ENCODE peak calls at places on chromosomes 6 and 20, in ten cellular contexts. One of them, this sample, is unnamed.

GRCh38 chr6:158485411-158485810 is 74.5 kb upstream of the TMEM181 start:
- DNase-seq in stimulated activated CD8-positive, alpha-beta memory T cell treated with anti-CD3 and anti-CD28 coated beads, Interleukin-4, amount 100 ng/mL, for 24 hours: no peak
- DNase-seq in activated CD4-positive, CD25-positive, alpha-beta regulatory T cell: no peak
- DNase-seq in NCI-H345: no peak
- DNase-seq in H9: no peak
- DNase-seq in T-helper 17 cell: no peak
- DNase-seq in GM13976: no peak
- DNase-seq in NCI-H1092: no peak
- DNase-seq in NCI-H524: no peak
- DNase-seq in posterior vena cava: no peak
- DNase-seq in this sample: no peak

GRCh38 chr6:27816906-27817305 is 95.3 kb downstream of the OR2B2 start:
- DNase-seq in NCI-H1092: no peak
- DNase-seq in stimulated activated CD8-positive, alpha-beta memory T cell treated with anti-CD3 and anti-CD28 coated beads, Interleukin-4, amount 100 ng/mL, for 24 hours: no peak
- DNase-seq in activated CD4-positive, CD25-positive, alpha-beta regulatory T cell: no peak
- DNase-seq in GM13976: no peak
- DNase-seq in posterior vena cava: no peak
- DNase-seq in T-helper 17 cell: no peak
- DNase-seq in NCI-H345: no peak
- DNase-seq in H9: no peak
- DNase-seq in NCI-H524: no peak
- DNase-seq in this sample: no peak

GRCh38 chr20:15823718-15824117 is 749.5 kb downstream of the KIF16B start:
- DNase-seq in NCI-H345: no peak
- DNase-seq in T-helper 17 cell: no peak
- DNase-seq in H9: no peak
- DNase-seq in activated CD4-positive, CD25-positive, alpha-beta regulatory T cell: no peak
- DNase-seq in NCI-H1092: no peak
- DNase-seq in stimulated activated CD8-positive, alpha-beta memory T cell treated with anti-CD3 and anti-CD28 coated beads, Interleukin-4, amount 100 ng/mL, for 24 hours: no peak
- DNase-seq in NCI-H524: no peak
- DNase-seq in posterior vena cava: no peak
- DNase-seq in GM13976: no peak
- DNase-seq in this sample: no peak

GRCh38 chr6:9360881-9361280 is 925.5 kb upstream of the SLC35B3 start:
- DNase-seq in T-helper 17 cell: no peak
- DNase-seq in activated CD4-positive, CD25-positive, alpha-beta regulatory T cell: no peak
- DNase-seq in H9: no peak
- DNase-seq in posterior vena cava: no peak
- DNase-seq in NCI-H1092: no peak
- DNase-seq in NCI-H345: no peak
- DNase-seq in stimulated activated CD8-positive, alpha-beta memory T cell treated with anti-CD3 and anti-CD28 coated beads, Interleukin-4, amount 100 ng/mL, for 24 hours: no peak
- DNase-seq in NCI-H524: no peak
- DNase-seq in GM13976: no peak
- DNase-seq in this sample: no peak

GRCh38 chr20:10591956-10592521 is 81.8 kb downstream of the JAG1 start:
- DNase-seq in H9: no peak
- DNase-seq in posterior vena cava: no peak
- DNase-seq in NCI-H345: no peak
- DNase-seq in stimulated activated CD8-positive, alpha-beta memory T cell treated with anti-CD3 and anti-CD28 coated beads, Interleukin-4, amount 100 ng/mL, for 24 hours: no peak
- DNase-seq in NCI-H524: no peak
- DNase-seq in GM13976: no peak
- DNase-seq in NCI-H1092: no peak
- DNase-seq in T-helper 17 cell: no peak
- DNase-seq in activated CD4-positive, CD25-positive, alpha-beta regulatory T cell: no peak
- DNase-seq in this sample: no peak

GRCh38 chr6:107656883-107657282 is 167.0 kb downstream of the SOBP start:
- DNase-seq in NCI-H345: no peak
- DNase-seq in activated CD4-positive, CD25-positive, alpha-beta regulatory T cell: no peak
- DNase-seq in NCI-H1092: no peak
- DNase-seq in stimulated activated CD8-positive, alpha-beta memory T cell treated with anti-CD3 and anti-CD28 coated beads, Interleukin-4, amount 100 ng/mL, for 24 hours: no peak
- DNase-seq in NCI-H524: no peak
- DNase-seq in T-helper 17 cell: no peak
- DNase-seq in GM13976: no peak
- DNase-seq in H9: no peak
- DNase-seq in posterior vena cava: no peak
- DNase-seq in this sample: no peak

GRCh38 chr20:36126836-36127529 is 27.6 kb upstream of the EPB41L1 start:
- DNase-seq in posterior vena cava: no peak
- DNase-seq in activated CD4-positive, CD25-positive, alpha-beta regulatory T cell: no peak
- DNase-seq in T-helper 17 cell: no peak
- DNase-seq in NCI-H1092: no peak
- DNase-seq in NCI-H345: no peak
- DNase-seq in stimulated activated CD8-positive, alpha-beta memory T cell treated with anti-CD3 and anti-CD28 coated beads, Interleukin-4, amount 100 ng/mL, for 24 hours: no peak
- DNase-seq in NCI-H524: no peak
- DNase-seq in GM13976: no peak
- DNase-seq in H9: no peak
- DNase-seq in this sample: no peak

GRCh38 chr6:35160642-35161041 is 19.5 kb upstream of the TCP11 start:
- DNase-seq in posterior vena cava: no peak
- DNase-seq in NCI-H1092: no peak
- DNase-seq in T-helper 17 cell: no peak
- DNase-seq in stimulated activated CD8-positive, alpha-beta memory T cell treated with anti-CD3 and anti-CD28 coated beads, Interleukin-4, amount 100 ng/mL, for 24 hours: no peak
- DNase-seq in activated CD4-positive, CD25-positive, alpha-beta regulatory T cell: no peak
- DNase-seq in GM13976: no peak
- DNase-seq in NCI-H524: peak; percentile 20
- DNase-seq in NCI-H345: no peak
- DNase-seq in H9: no peak
- DNase-seq in this sample: no peak

GRCh38 chr6:54624779-54625178 is 221.8 kb upstream of the FAM83B start:
- DNase-seq in NCI-H345: no peak
- DNase-seq in stimulated activated CD8-positive, alpha-beta memory T cell treated with anti-CD3 and anti-CD28 coated beads, Interleukin-4, amount 100 ng/mL, for 24 hours: no peak
- DNase-seq in NCI-H524: no peak
- DNase-seq in activated CD4-positive, CD25-positive, alpha-beta regulatory T cell: no peak
- DNase-seq in T-helper 17 cell: no peak
- DNase-seq in GM13976: no peak
- DNase-seq in H9: no peak
- DNase-seq in posterior vena cava: no peak
- DNase-seq in NCI-H1092: no peak
- DNase-seq in this sample: no peak

GRCh38 chr6:7414811-7415210 is 25.2 kb downstream of the RIOK1 start:
- DNase-seq in activated CD4-positive, CD25-positive, alpha-beta regulatory T cell: no peak
- DNase-seq in T-helper 17 cell: no peak
- DNase-seq in GM13976: no peak
- DNase-seq in NCI-H1092: no peak
- DNase-seq in NCI-H345: no peak
- DNase-seq in NCI-H524: no peak
- DNase-seq in posterior vena cava: no peak
- DNase-seq in H9: no peak
- DNase-seq in stimulated activated CD8-positive, alpha-beta memory T cell treated with anti-CD3 and anti-CD28 coated beads, Interleukin-4, amount 100 ng/mL, for 24 hours: no peak
- DNase-seq in this sample: no peak

GRCh38 chr20:25686081-25687077 is 10.3 kb downstream of the ZNF337 start:
- DNase-seq in NCI-H1092: no peak
- DNase-seq in activated CD4-positive, CD25-positive, alpha-beta regulatory T cell: no peak
- DNase-seq in T-helper 17 cell: no peak
- DNase-seq in NCI-H524: peak; percentile 89
- DNase-seq in NCI-H345: peak; percentile 35
- DNase-seq in stimulated activated CD8-positive, alpha-beta memory T cell treated with anti-CD3 and anti-CD28 coated beads, Interleukin-4, amount 100 ng/mL, for 24 hours: no peak
- DNase-seq in H9: no peak
- DNase-seq in posterior vena cava: no peak
- DNase-seq in GM13976: no peak
- DNase-seq in this sample: no peak

GRCh38 chr6:137043710-137044365 is 927 bp downstream of the IL20RA start:
- DNase-seq in T-helper 17 cell: no peak
- DNase-seq in NCI-H524: peak; percentile 8
- DNase-seq in activated CD4-positive, CD25-positive, alpha-beta regulatory T cell: no peak
- DNase-seq in H9: peak; percentile 43
- DNase-seq in stimulated activated CD8-positive, alpha-beta memory T cell treated with anti-CD3 and anti-CD28 coated beads, Interleukin-4, amount 100 ng/mL, for 24 hours: no peak
- DNase-seq in NCI-H345: peak; percentile 37
- DNase-seq in NCI-H1092: peak; percentile 10
- DNase-seq in posterior vena cava: no peak
- DNase-seq in GM13976: peak; percentile 48
- DNase-seq in this sample: peak; percentile 16

GRCh38 chr6:98657764-98658163 is 176.6 kb upstream of the POU3F2 start:
- DNase-seq in GM13976: no peak
- DNase-seq in posterior vena cava: no peak
- DNase-seq in NCI-H345: no peak
- DNase-seq in H9: no peak
- DNase-seq in activated CD4-positive, CD25-positive, alpha-beta regulatory T cell: no peak
- DNase-seq in stimulated activated CD8-positive, alpha-beta memory T cell treated with anti-CD3 and anti-CD28 coated beads, Interleukin-4, amount 100 ng/mL, for 24 hours: no peak
- DNase-seq in NCI-H1092: no peak
- DNase-seq in T-helper 17 cell: no peak
- DNase-seq in NCI-H524: no peak
- DNase-seq in this sample: no peak

GRCh38 chr6:912871-913663 is 220.1 kb upstream of the EXOC2 start:
- DNase-seq in NCI-H1092: no peak
- DNase-seq in posterior vena cava: no peak
- DNase-seq in NCI-H524: no peak
- DNase-seq in GM13976: peak; percentile 54
- DNase-seq in T-helper 17 cell: no peak
- DNase-seq in NCI-H345: no peak
- DNase-seq in activated CD4-positive, CD25-positive, alpha-beta regulatory T cell: no peak
- DNase-seq in stimulated activated CD8-positive, alpha-beta memory T cell treated with anti-CD3 and anti-CD28 coated beads, Interleukin-4, amount 100 ng/mL, for 24 hours: no peak
- DNase-seq in H9: peak; percentile 85
- DNase-seq in this sample: no peak

GRCh38 chr20:31719644-31720485 is 2.8 kb downstream of the BCL2L1 start:
- DNase-seq in posterior vena cava: no peak
- DNase-seq in stimulated activated CD8-positive, alpha-beta memory T cell treated with anti-CD3 and anti-CD28 coated beads, Interleukin-4, amount 100 ng/mL, for 24 hours: no peak
- DNase-seq in NCI-H1092: no peak
- DNase-seq in NCI-H345: no peak
- DNase-seq in activated CD4-positive, CD25-positive, alpha-beta regulatory T cell: no peak
- DNase-seq in H9: peak; percentile 58
- DNase-seq in NCI-H524: no peak
- DNase-seq in GM13976: no peak
- DNase-seq in T-helper 17 cell: no peak
- DNase-seq in this sample: no peak

GRCh38 chr6:83474309-83474708 is 38.0 kb upstream of the PRSS35 start:
- DNase-seq in posterior vena cava: no peak
- DNase-seq in H9: no peak
- DNase-seq in T-helper 17 cell: no peak
- DNase-seq in NCI-H345: peak; percentile 11
- DNase-seq in stimulated activated CD8-positive, alpha-beta memory T cell treated with anti-CD3 and anti-CD28 coated beads, Interleukin-4, amount 100 ng/mL, for 24 hours: no peak
- DNase-seq in GM13976: no peak
- DNase-seq in activated CD4-positive, CD25-positive, alpha-beta regulatory T cell: no peak
- DNase-seq in NCI-H524: no peak
- DNase-seq in NCI-H1092: no peak
- DNase-seq in this sample: no peak

GRCh38 chr6:11485261-11485660 is 52.3 kb upstream of the TMEM170B start:
- DNase-seq in posterior vena cava: no peak
- DNase-seq in GM13976: no peak
- DNase-seq in NCI-H345: no peak
- DNase-seq in H9: no peak
- DNase-seq in NCI-H524: no peak
- DNase-seq in activated CD4-positive, CD25-positive, alpha-beta regulatory T cell: no peak
- DNase-seq in stimulated activated CD8-positive, alpha-beta memory T cell treated with anti-CD3 and anti-CD28 coated beads, Interleukin-4, amount 100 ng/mL, for 24 hours: no peak
- DNase-seq in NCI-H1092: no peak
- DNase-seq in T-helper 17 cell: no peak
- DNase-seq in this sample: no peak

GRCh38 chr20:25046736-25047666 is 10.9 kb downstream of the ACSS1 start:
- DNase-seq in H9: no peak
- DNase-seq in NCI-H1092: no peak
- DNase-seq in NCI-H345: no peak
- DNase-seq in stimulated activated CD8-positive, alpha-beta memory T cell treated with anti-CD3 and anti-CD28 coated beads, Interleukin-4, amount 100 ng/mL, for 24 hours: no peak
- DNase-seq in activated CD4-positive, CD25-positive, alpha-beta regulatory T cell: no peak
- DNase-seq in T-helper 17 cell: no peak
- DNase-seq in posterior vena cava: peak; percentile 70
- DNase-seq in GM13976: no peak
- DNase-seq in NCI-H524: no peak
- DNase-seq in this sample: no peak

GRCh38 chr6:3359091-3359752 is 97.6 kb downstream of the SLC22A23 start:
- DNase-seq in GM13976: no peak
- DNase-seq in T-helper 17 cell: no peak
- DNase-seq in posterior vena cava: no peak
- DNase-seq in stimulated activated CD8-positive, alpha-beta memory T cell treated with anti-CD3 and anti-CD28 coated beads, Interleukin-4, amount 100 ng/mL, for 24 hours: no peak
- DNase-seq in H9: no peak
- DNase-seq in NCI-H524: no peak
- DNase-seq in NCI-H1092: no peak
- DNase-seq in NCI-H345: no peak
- DNase-seq in activated CD4-positive, CD25-positive, alpha-beta regulatory T cell: no peak
- DNase-seq in this sample: no peak

GRCh38 chr6:148776321-148776966 is 29.6 kb downstream of the UST start:
- DNase-seq in GM13976: no peak
- DNase-seq in activated CD4-positive, CD25-positive, alpha-beta regulatory T cell: no peak
- DNase-seq in NCI-H1092: no peak
- DNase-seq in H9: no peak
- DNase-seq in NCI-H524: no peak
- DNase-seq in posterior vena cava: no peak
- DNase-seq in NCI-H345: no peak
- DNase-seq in stimulated activated CD8-positive, alpha-beta memory T cell treated with anti-CD3 and anti-CD28 coated beads, Interleukin-4, amount 100 ng/mL, for 24 hours: no peak
- DNase-seq in T-helper 17 cell: no peak
- DNase-seq in this sample: no peak

GRCh38 chr20:51022803-51023616 is at the start of gene KCNG1:
- DNase-seq in H9: peak; percentile 86
- DNase-seq in T-helper 17 cell: no peak
- DNase-seq in NCI-H1092: no peak
- DNase-seq in stimulated activated CD8-positive, alpha-beta memory T cell treated with anti-CD3 and anti-CD28 coated beads, Interleukin-4, amount 100 ng/mL, for 24 hours: peak; percentile 48
- DNase-seq in activated CD4-positive, CD25-positive, alpha-beta regulatory T cell: no peak
- DNase-seq in GM13976: peak; percentile 87
- DNase-seq in NCI-H345: peak; percentile 50
- DNase-seq in NCI-H524: peak; percentile 54
- DNase-seq in posterior vena cava: peak; percentile 86
- DNase-seq in this sample: peak; percentile 78

GRCh38 chr20:37302981-37303380 is 13.5 kb downstream of the MANBAL start:
- DNase-seq in T-helper 17 cell: no peak
- DNase-seq in NCI-H524: no peak
- DNase-seq in GM13976: no peak
- DNase-seq in NCI-H345: no peak
- DNase-seq in activated CD4-positive, CD25-positive, alpha-beta regulatory T cell: no peak
- DNase-seq in H9: no peak
- DNase-seq in NCI-H1092: no peak
- DNase-seq in stimulated activated CD8-positive, alpha-beta memory T cell treated with anti-CD3 and anti-CD28 coated beads, Interleukin-4, amount 100 ng/mL, for 24 hours: no peak
- DNase-seq in posterior vena cava: no peak
- DNase-seq in this sample: no peak

GRCh38 chr6:108546079-108547049 is 14.4 kb upstream of the FOXO3 start:
- DNase-seq in GM13976: no peak
- DNase-seq in activated CD4-positive, CD25-positive, alpha-beta regulatory T cell: no peak
- DNase-seq in NCI-H1092: no peak
- DNase-seq in posterior vena cava: no peak
- DNase-seq in NCI-H345: no peak
- DNase-seq in H9: no peak
- DNase-seq in stimulated activated CD8-positive, alpha-beta memory T cell treated with anti-CD3 and anti-CD28 coated beads, Interleukin-4, amount 100 ng/mL, for 24 hours: no peak
- DNase-seq in NCI-H524: no peak
- DNase-seq in T-helper 17 cell: no peak
- DNase-seq in this sample: no peak

GRCh38 chr6:42984001-42984923 is at the start of gene PPP2R5D:
- DNase-seq in GM13976: peak; percentile 97
- DNase-seq in stimulated activated CD8-positive, alpha-beta memory T cell treated with anti-CD3 and anti-CD28 coated beads, Interleukin-4, amount 100 ng/mL, for 24 hours: peak; percentile 94
- DNase-seq in NCI-H1092: peak; percentile 99
- DNase-seq in activated CD4-positive, CD25-positive, alpha-beta regulatory T cell: peak; percentile 92
- DNase-seq in H9: peak; percentile 99
- DNase-seq in T-helper 17 cell: peak; percentile 88
- DNase-seq in posterior vena cava: peak; percentile 99
- DNase-seq in NCI-H345: peak; percentile 99
- DNase-seq in NCI-H524: peak; percentile 99
- DNase-seq in this sample: peak; percentile 96

GRCh38 chr6:23027281-23027680 is 457.9 kb downstream of the HDGFL1 start:
- DNase-seq in GM13976: no peak
- DNase-seq in NCI-H524: peak; percentile 17
- DNase-seq in posterior vena cava: no peak
- DNase-seq in NCI-H345: peak; percentile 78
- DNase-seq in T-helper 17 cell: no peak
- DNase-seq in NCI-H1092: no peak
- DNase-seq in activated CD4-positive, CD25-positive, alpha-beta regulatory T cell: no peak
- DNase-seq in stimulated activated CD8-positive, alpha-beta memory T cell treated with anti-CD3 and anti-CD28 coated beads, Interleukin-4, amount 100 ng/mL, for 24 hours: no peak
- DNase-seq in H9: no peak
- DNase-seq in this sample: no peak

GRCh38 chr6:139485742-139486475 is 111.5 kb upstream of the CITED2 start:
- DNase-seq in T-helper 17 cell: no peak
- DNase-seq in NCI-H1092: no peak
- DNase-seq in GM13976: no peak
- DNase-seq in NCI-H345: no peak
- DNase-seq in H9: no peak
- DNase-seq in posterior vena cava: no peak
- DNase-seq in stimulated activated CD8-positive, alpha-beta memory T cell treated with anti-CD3 and anti-CD28 coated beads, Interleukin-4, amount 100 ng/mL, for 24 hours: no peak
- DNase-seq in activated CD4-positive, CD25-positive, alpha-beta regulatory T cell: no peak
- DNase-seq in NCI-H524: no peak
- DNase-seq in this sample: no peak

GRCh38 chr20:47348539-47349142 is 7.9 kb downstream of the ZMYND8 start:
- DNase-seq in NCI-H345: no peak
- DNase-seq in activated CD4-positive, CD25-positive, alpha-beta regulatory T cell: no peak
- DNase-seq in H9: no peak
- DNase-seq in NCI-H524: no peak
- DNase-seq in T-helper 17 cell: no peak
- DNase-seq in NCI-H1092: no peak
- DNase-seq in stimulated activated CD8-positive, alpha-beta memory T cell treated with anti-CD3 and anti-CD28 coated beads, Interleukin-4, amount 100 ng/mL, for 24 hours: no peak
- DNase-seq in posterior vena cava: no peak
- DNase-seq in GM13976: peak; percentile 38
- DNase-seq in this sample: no peak

GRCh38 chr6:33613146-33613793 is 7.9 kb upstream of the ITPR3 start:
- DNase-seq in H9: no peak
- DNase-seq in activated CD4-positive, CD25-positive, alpha-beta regulatory T cell: no peak
- DNase-seq in NCI-H345: no peak
- DNase-seq in posterior vena cava: no peak
- DNase-seq in T-helper 17 cell: no peak
- DNase-seq in NCI-H1092: no peak
- DNase-seq in GM13976: no peak
- DNase-seq in NCI-H524: no peak
- DNase-seq in stimulated activated CD8-positive, alpha-beta memory T cell treated with anti-CD3 and anti-CD28 coated beads, Interleukin-4, amount 100 ng/mL, for 24 hours: no peak
- DNase-seq in this sample: no peak

This sample was measured in GM12891.